ENCODE peak calls at places on chromosomes 12 and 14, in seven cellular contexts. One of them, this sample, is unnamed.

GRCh38 chr12:52836042-52836466 is 1.9 kb upstream of the KRT79 start:
- DNase-seq in anterior cingulate cortex: no peak
- DNase-seq in GDM1: peak
- DNase-seq in GM20000: no peak
- DNase-seq in H7: no peak
- DNase-seq in RPMI7951: peak
- DNase-seq in A549: no peak
- DNase-seq in this sample: no peak

GRCh38 chr14:52550661-52551060 is 1.6 kb downstream of the TXNDC16 start:
- DNase-seq in anterior cingulate cortex: no peak
- DNase-seq in GDM1: no peak
- DNase-seq in GM20000: no peak
- DNase-seq in H7: no peak
- DNase-seq in RPMI7951: no peak
- DNase-seq in A549: no peak
- DNase-seq in this sample: no peak

GRCh38 chr14:93536945-93537344 is 106.2 kb downstream of the UNC79 start:
- DNase-seq in anterior cingulate cortex: no peak
- DNase-seq in GDM1: no peak
- DNase-seq in GM20000: no peak
- DNase-seq in H7: peak
- DNase-seq in RPMI7951: peak
- DNase-seq in A549: peak
- DNase-seq in this sample: no peak

GRCh38 chr12:124036117-124037109 is 63.4 kb downstream of the ZNF664 start:
- DNase-seq in anterior cingulate cortex: no peak
- DNase-seq in GDM1: no peak
- DNase-seq in GM20000: peak
- DNase-seq in H7: peak
- DNase-seq in RPMI7951: peak
- DNase-seq in A549: peak
- DNase-seq in this sample: peak

GRCh38 chr12:121872546-121873223 is 14.0 kb upstream of the HPD start:
- DNase-seq in anterior cingulate cortex: no peak
- DNase-seq in GDM1: no peak
- DNase-seq in GM20000: no peak
- DNase-seq in H7: no peak
- DNase-seq in RPMI7951: peak
- DNase-seq in A549: no peak
- DNase-seq in this sample: no peak

GRCh38 chr14:104393199-104393897 is 186.2 kb upstream of the C14orf180 start:
- DNase-seq in anterior cingulate cortex: no peak
- DNase-seq in GDM1: no peak
- DNase-seq in GM20000: no peak
- DNase-seq in H7: peak
- DNase-seq in RPMI7951: no peak
- DNase-seq in A549: no peak
- DNase-seq in this sample: no peak

GRCh38 chr12:30420561-30420960 is 275.1 kb downstream of the IPO8 start:
- DNase-seq in anterior cingulate cortex: no peak
- DNase-seq in GDM1: no peak
- DNase-seq in GM20000: no peak
- DNase-seq in H7: no peak
- DNase-seq in RPMI7951: no peak
- DNase-seq in A549: no peak
- DNase-seq in this sample: no peak

GRCh38 chr12:91058821-91059220 is 997 bp upstream of the KERA start:
- DNase-seq in anterior cingulate cortex: no peak
- DNase-seq in GDM1: no peak
- DNase-seq in GM20000: no peak
- DNase-seq in H7: no peak
- DNase-seq in RPMI7951: no peak
- DNase-seq in A549: no peak
- DNase-seq in this sample: no peak

GRCh38 chr12:50986961-50987737 is 34.8 kb downstream of the HIGD1C start:
- DNase-seq in anterior cingulate cortex: no peak
- DNase-seq in GDM1: no peak
- DNase-seq in GM20000: peak
- DNase-seq in H7: peak
- DNase-seq in RPMI7951: peak
- DNase-seq in A549: peak
- DNase-seq in this sample: no peak

GRCh38 chr12:6336859-6337744 is 4.8 kb downstream of the TNFRSF1A start:
- DNase-seq in anterior cingulate cortex: no peak
- DNase-seq in GDM1: peak
- DNase-seq in GM20000: peak
- DNase-seq in H7: no peak
- DNase-seq in RPMI7951: peak
- DNase-seq in A549: no peak
- DNase-seq in this sample: no peak

GRCh38 chr12:89707623-89707991 is 1.0 kb downstream of the ATP2B1 start:
- DNase-seq in anterior cingulate cortex: no peak
- DNase-seq in GDM1: no peak
- DNase-seq in GM20000: no peak
- DNase-seq in H7: peak
- DNase-seq in RPMI7951: peak
- DNase-seq in A549: no peak
- DNase-seq in this sample: no peak

GRCh38 chr12:11460343-11461023 is 65.1 kb upstream of the PRB2 start:
- DNase-seq in anterior cingulate cortex: no peak
- DNase-seq in GDM1: no peak
- DNase-seq in GM20000: no peak
- DNase-seq in H7: peak
- DNase-seq in RPMI7951: no peak
- DNase-seq in A549: no peak
- DNase-seq in this sample: no peak

GRCh38 chr12:108581311-108582227 is 16.3 kb downstream of the TMEM119 start:
- DNase-seq in anterior cingulate cortex: no peak
- DNase-seq in GDM1: no peak
- DNase-seq in GM20000: no peak
- DNase-seq in H7: peak
- DNase-seq in RPMI7951: no peak
- DNase-seq in A549: no peak
- DNase-seq in this sample: no peak

GRCh38 chr14:105085766-105086165 is 20.5 kb upstream of the GPR132 start:
- DNase-seq in anterior cingulate cortex: no peak
- DNase-seq in GDM1: no peak
- DNase-seq in GM20000: peak
- DNase-seq in H7: peak
- DNase-seq in RPMI7951: no peak
- DNase-seq in A549: no peak
- DNase-seq in this sample: no peak

GRCh38 chr14:91493169-91493568 is 16.9 kb downstream of the PPP4R3A start:
- DNase-seq in anterior cingulate cortex: no peak
- DNase-seq in GDM1: no peak
- DNase-seq in GM20000: no peak
- DNase-seq in H7: no peak
- DNase-seq in RPMI7951: no peak
- DNase-seq in A549: no peak
- DNase-seq in this sample: no peak

GRCh38 chr12:25272937-25273526 is 22.3 kb upstream of the KRAS start:
- DNase-seq in anterior cingulate cortex: no peak
- DNase-seq in GDM1: no peak
- DNase-seq in GM20000: no peak
- DNase-seq in H7: no peak
- DNase-seq in RPMI7951: no peak
- DNase-seq in A549: no peak
- DNase-seq in this sample: no peak

GRCh38 chr12:108589028-108589839 is 8.7 kb downstream of the TMEM119 start:
- DNase-seq in anterior cingulate cortex: no peak
- DNase-seq in GDM1: no peak
- DNase-seq in GM20000: no peak
- DNase-seq in H7: peak
- DNase-seq in RPMI7951: peak
- DNase-seq in A549: no peak
- DNase-seq in this sample: no peak